ENCODE peak calls at places on chromosomes 6 and 20, in seven cellular contexts. L is HAP-1; T is activated effector memory CD4-positive, alpha-beta T cell treated with anti-CD3 and anti-CD28 coated beads, Interleukin-2, amount 50 U/mL, for 16 hours; U is left ventricle myocardium inferior; S is amygdala; Q is activated naive CD4-positive, alpha-beta T cell; W is stimulated activated CD4-positive, alpha-beta T cell treated with anti-CD3 and anti-CD28 coated beads, Interleukin-1b, Interleukin-23, amount 100 ng/mL, for 4 hours. E is an unnamed sample.

GRCh38 chr6:37860226-37860839 is 40.8 kb downstream of the ZFAND3 start:
- DNase-seq in W (no peak), Q (no peak), L (peak), S (no peak), U (no peak), T (no peak), E (peak)

GRCh38 chr20:19396466-19397081 is 184.1 kb downstream of the SLC24A3 start:
- DNase-seq in T (no peak), W (no peak), U (no peak), Q (no peak), L (no peak), S (no peak), E (no peak)

GRCh38 chr20:13183005-13183404 is 38.1 kb upstream of the ISM1 start:
- DNase-seq in L (no peak), Q (no peak), T (no peak), W (no peak), U (no peak), S (no peak), E (no peak)

GRCh38 chr20:57322476-57322875 is 7.1 kb upstream of the SPO11 start:
- DNase-seq in S (no peak), Q (no peak), L (no peak), T (no peak), U (no peak), W (no peak), E (no peak)

GRCh38 chr20:13220857-13221297 is at the start of gene ISM1:
- DNase-seq in L (peak), T (peak), W (peak), U (no peak), S (no peak), Q (peak), E (no peak)

GRCh38 chr6:2938632-2939083 is 32.7 kb downstream of the SERPINB6 start:
- DNase-seq in T (peak), Q (no peak), W (no peak), S (no peak), U (no peak), L (no peak), E (no peak)

GRCh38 chr6:147058786-147059434 is 145.3 kb upstream of the STXBP5 start:
- DNase-seq in L (no peak), W (no peak), U (no peak), S (no peak), T (no peak), Q (no peak), E (no peak)

GRCh38 chr6:4091926-4092325 is 13.0 kb upstream of the FAM217A start:
- DNase-seq in Q (no peak), T (no peak), U (no peak), S (no peak), W (no peak), L (no peak), E (no peak)

GRCh38 chr6:38025431-38025830 is 205.9 kb downstream of the ZFAND3 start:
- DNase-seq in L (no peak), Q (no peak), T (no peak), U (no peak), W (no peak), S (no peak), E (no peak)

GRCh38 chr6:20948531-20948930 is 414.3 kb downstream of the CDKAL1 start:
- DNase-seq in L (no peak), S (no peak), Q (no peak), T (no peak), W (no peak), U (no peak), E (no peak)

GRCh38 chr6:143612186-143612585 is 65.6 kb upstream of the PHACTR2 start:
- DNase-seq in W (no peak), L (no peak), T (no peak), Q (no peak), U (no peak), S (no peak), E (no peak)

GRCh38 chr6:25844518-25844917 is 12.7 kb upstream of the SLC17A1 start:
- DNase-seq in Q (no peak), L (no peak), U (no peak), S (no peak), W (no peak), T (no peak), E (no peak)